ENCODE peak calls at places on chromosomes 13 and 19, in ten cellular contexts. X, F, O, N, T, Q, P, G, I and M are unnamed samples.

GRCh38 chr19:16896098-16896912 is 7.5 kb downstream of the F2RL3 start:
- DNase-seq in X (no peak), Q (no peak), P (peak), I (no peak), O (no peak), N (peak), F (peak), T (no peak), G (no peak), M (no peak)

GRCh38 chr19:3987619-3988371 is 2.5 kb upstream of the EEF2 start:
- DNase-seq in P (peak), X (peak), I (peak), T (no peak), O (peak), Q (peak), N (peak), F (peak), G (peak), M (peak)

GRCh38 chr19:47109541-47110375 is 3.8 kb downstream of the ZC3H4 start:
- DNase-seq in P (peak), X (no peak), F (no peak), O (no peak), N (no peak), Q (no peak), T (no peak), G (no peak), I (no peak), M (no peak)

GRCh38 chr19:44891016-44891882 is at the start of gene TOMM40:
- DNase-seq in O (peak), I (peak), T (peak), Q (peak), F (peak), G (no peak), N (peak), X (no peak), P (no peak), M (no peak)

GRCh38 chr13:64591981-64592380 is 2638.2 kb downstream of the PCDH9 start:
- DNase-seq in X (no peak), I (no peak), Q (no peak), F (no peak), G (no peak), O (peak), N (no peak), T (no peak), P (no peak), M (no peak)

GRCh38 chr13:19181021-19181620 is 503 bp downstream of the TUBA3C start:
- DNase-seq in Q (no peak), O (no peak), P (no peak), I (no peak), T (no peak), F (no peak), G (no peak), X (no peak), N (no peak), M (peak)

GRCh38 chr19:16025108-16026101 is 50.9 kb upstream of the TPM4 start:
- DNase-seq in T (no peak), O (peak), N (no peak), X (peak), F (peak), G (no peak), P (peak), Q (peak), I (no peak), M (no peak)

GRCh38 chr19:31529121-31529520 is 179.9 kb upstream of the TSHZ3 start:
- DNase-seq in F (no peak), O (no peak), I (no peak), Q (no peak), N (no peak), X (no peak), P (no peak), T (no peak), G (no peak), M (no peak)

GRCh38 chr13:83905641-83906040 is 23.4 kb upstream of the SLITRK1 start:
- DNase-seq in O (no peak), F (no peak), I (no peak), P (no peak), X (no peak), G (no peak), Q (no peak), N (no peak), T (no peak), M (no peak)

GRCh38 chr19:28500319-28500718 is 712.6 kb downstream of the UQCRFS1 start:
- DNase-seq in T (no peak), I (no peak), G (no peak), N (no peak), P (no peak), Q (no peak), X (no peak), O (no peak), F (no peak), M (no peak)

GRCh38 chr13:70964124-70964523 is 855.9 kb upstream of the KLHL1 start:
- DNase-seq in O (no peak), X (no peak), T (no peak), I (no peak), Q (no peak), P (peak), G (no peak), N (no peak), F (no peak), M (no peak)
- TF ChIP-seq CTCF in O (peak), X (peak), T (no peak), I (no peak), Q (peak), P (peak), G (no peak), N (no peak), F (peak), M (no peak)

GRCh38 chr19:5134683-5135082 is 165.8 kb downstream of the KDM4B start:
- DNase-seq in G (no peak), P (no peak), Q (no peak), I (no peak), T (no peak), O (no peak), X (no peak), F (no peak), N (no peak), M (no peak)

GRCh38 chr19:5138606-5139594 is 170.0 kb downstream of the KDM4B start:
- DNase-seq in O (no peak), Q (no peak), P (no peak), F (no peak), I (no peak), X (no peak), N (peak), G (peak), T (no peak), M (peak)

GRCh38 chr19:5136060-5136855 is 167.3 kb downstream of the KDM4B start:
- DNase-seq in X (no peak), Q (no peak), N (no peak), I (no peak), O (no peak), T (no peak), G (no peak), P (no peak), F (no peak), M (no peak)

GRCh38 chr19:5137114-5137513 is 168.2 kb downstream of the KDM4B start:
- DNase-seq in G (no peak), N (peak), I (no peak), O (no peak), X (no peak), Q (no peak), P (no peak), T (no peak), F (no peak), M (no peak)

DNA sequence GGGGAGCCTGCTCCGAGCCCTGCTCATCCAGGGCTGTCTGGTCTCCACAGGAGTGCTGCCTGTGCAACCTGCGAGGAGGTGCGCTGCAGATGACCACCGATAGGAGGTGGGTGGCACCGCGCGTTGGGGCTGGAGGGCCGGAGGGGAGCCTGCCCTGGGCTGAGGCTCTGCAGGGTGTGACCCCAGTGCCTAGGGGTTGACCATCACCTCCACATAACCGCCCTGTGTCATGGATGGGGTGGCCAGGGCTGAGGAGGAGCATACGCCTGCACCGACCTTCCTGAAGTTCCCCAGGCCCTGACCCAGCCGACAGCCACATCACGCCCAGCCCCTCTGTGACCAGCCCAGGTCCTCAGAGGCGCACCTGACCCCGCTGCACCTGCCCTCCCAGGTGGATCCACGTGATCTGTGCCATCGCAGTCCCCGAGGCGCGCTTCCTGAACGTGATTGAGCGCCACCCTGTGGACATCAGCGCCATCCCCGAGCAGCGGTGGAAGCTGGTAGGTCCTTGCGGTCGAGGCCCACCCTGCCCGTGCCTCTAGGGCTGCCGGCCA is 168.7 kb downstream of the KDM4B start:
- DNase-seq in G (no peak), O (no peak), F (no peak), T (no peak), X (no peak), P (no peak), N (peak), I (no peak), Q (no peak), M (no peak)
- TF ChIP-seq CTCF in G (peak), O (peak), F (peak), T (peak), X (no peak), P (peak), N (no peak), I (no peak), Q (no peak), M (peak)

GRCh38 chr19:58386576-58387337 is at the start of gene RPS5:
- DNase-seq in G (peak), X (peak), O (peak), Q (peak), F (peak), T (peak), N (peak), P (peak), I (peak), M (peak)
- TF ChIP-seq CTCF in G (no peak), X (no peak), O (no peak), Q (no peak), F (no peak), T (no peak), N (no peak), P (no peak), I (no peak), M (no peak)

GRCh38 chr19:10074153-10074552 is 12.0 kb upstream of the SHFL start:
- DNase-seq in T (no peak), X (no peak), O (no peak), N (no peak), G (no peak), Q (no peak), P (peak), I (no peak), F (no peak), M (peak)
- TF ChIP-seq CTCF in T (peak), X (peak), O (peak), N (no peak), G (no peak), Q (no peak), P (peak), I (no peak), F (peak), M (peak)

GRCh38 chr19:38223617-38224013 is 407 bp downstream of the DPF1 start:
- DNase-seq in I (no peak), P (no peak), X (no peak), T (no peak), Q (no peak), F (no peak), O (no peak), G (no peak), N (no peak), M (no peak)

GRCh38 chr19:38223119-38223523 is 901 bp downstream of the DPF1 start:
- DNase-seq in X (no peak), G (no peak), N (no peak), O (no peak), T (no peak), P (no peak), F (no peak), Q (no peak), I (no peak), M (no peak)

GRCh38 chr19:38221421-38221820 is 2.6 kb downstream of the DPF1 start:
- DNase-seq in I (no peak), F (no peak), Q (no peak), G (no peak), X (no peak), P (no peak), T (no peak), O (no peak), N (no peak), M (no peak)

GRCh38 chr19:38221919-38222828 is 1.8 kb downstream of the DPF1 start:
- DNase-seq in P (no peak), T (no peak), O (no peak), N (no peak), F (no peak), X (no peak), I (no peak), Q (no peak), G (no peak), M (no peak)

GRCh38 chr19:38224014-38224862 is at the start of gene DPF1:
- DNase-seq in P (peak), N (no peak), G (peak), T (no peak), F (peak), X (peak), Q (peak), I (no peak), O (no peak), M (peak)
- TF ChIP-seq CTCF in P (no peak), N (no peak), G (no peak), T (peak), F (peak), X (peak), Q (peak), I (no peak), O (peak), M (peak)

DNA sequence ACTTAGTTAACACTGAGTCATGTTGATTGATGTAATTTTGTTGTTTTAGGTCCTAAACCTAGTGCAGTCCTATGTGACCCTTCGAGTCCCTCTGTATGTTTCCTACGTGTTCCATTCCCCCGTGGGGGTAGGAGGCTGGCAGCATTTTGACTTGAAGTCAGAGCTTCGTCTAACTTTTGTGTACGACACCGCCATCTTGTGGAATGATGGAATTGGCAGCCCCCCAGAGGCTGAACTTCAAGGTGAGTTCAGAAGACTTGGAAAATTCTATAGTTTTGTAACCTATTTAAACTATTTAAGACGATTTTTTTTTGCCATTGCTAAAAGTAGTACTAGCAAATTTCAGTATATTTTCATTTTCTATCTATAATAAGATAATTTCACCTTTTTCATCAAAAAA is 117.9 kb downstream of the STOML3 start:
- DNase-seq in I (no peak), O (no peak), N (no peak), G (peak), T (no peak), Q (no peak), P (peak), F (peak), X (peak), M (peak)
- TF ChIP-seq CTCF in I (no peak), O (peak), N (peak), G (peak), T (peak), Q (peak), P (peak), F (peak), X (peak), M (peak)

GRCh38 chr13:51803422-51804294 is at the start of gene DHRS12:
- DNase-seq in T (peak), I (peak), N (peak), Q (no peak), G (peak), X (peak), F (peak), P (peak), O (no peak), M (peak)
- TF ChIP-seq CTCF in T (peak), I (no peak), N (peak), Q (no peak), G (no peak), X (no peak), F (no peak), P (no peak), O (no peak), M (no peak)